ENCODE peak calls at places on chromosomes 13 and 19, in six cellular contexts. R is glutamatergic neuron; H is stimulated activated CD4-positive, alpha-beta T cell treated with anti-CD3 and anti-CD28 coated beads, Interleukin-1b, Interleukin-23, amount 100 ng/mL, for 24 hours; L is NCI-H748 treated with DMSO at 0.1 percent for 48 hours; O is neural crest cell; P is activated CD4-positive, CD25-positive, alpha-beta regulatory T cell treated with anti-CD3 and anti-CD28 coated beads, Interleukin-2, amount 50 U/mL, for 16 hours. I is an unnamed sample.

GRCh38 chr13:100347941-100348340 is 240.6 kb downstream of the GGACT start:
- DNase-seq in P (no peak), L (peak), O (no peak), H (no peak), R (no peak), I (no peak)

GRCh38 chr13:32911506-32911905 is 104.7 kb upstream of the KL start:
- DNase-seq in L (peak), R (no peak), P (no peak), H (no peak), O (no peak), I (peak)

GRCh38 chr19:55703790-55704215 is 28.8 kb downstream of the EPN1 start:
- DNase-seq in P (no peak), O (peak), H (peak), L (no peak), R (peak), I (no peak)

GRCh38 chr13:40672310-40673060 is 6.0 kb upstream of the FOXO1 start:
- DNase-seq in P (no peak), H (no peak), L (peak), O (no peak), R (no peak), I (no peak)

GRCh38 chr13:106230450-106230849 is 305.0 kb downstream of the EFNB2 start:
- DNase-seq in L (no peak), O (no peak), H (no peak), P (no peak), R (no peak), I (no peak)

GRCh38 chr13:46489586-46490023 is 63.4 kb upstream of the LRCH1 start:
- DNase-seq in P (no peak), L (no peak), H (no peak), R (no peak), O (no peak), I (no peak)

GRCh38 chr13:26011996-26012688 is 39.7 kb downstream of the SHISA2 start:
- DNase-seq in L (no peak), H (peak), P (peak), R (peak), O (no peak), I (no peak)

GRCh38 chr19:32333227-32333626 is 12.2 kb upstream of the ZNF507 start:
- DNase-seq in P (no peak), L (no peak), O (no peak), R (no peak), H (no peak), I (no peak)

GRCh38 chr13:43804461-43805070 is 17.8 kb upstream of the ENOX1 start:
- DNase-seq in H (no peak), R (no peak), O (peak), L (peak), P (no peak), I (no peak)

GRCh38 chr19:8484331-8484894 is 18.0 kb downstream of the PRAM1 start:
- DNase-seq in P (no peak), H (no peak), L (no peak), O (no peak), R (no peak), I (no peak)

GRCh38 chr13:36879218-36879938 is 40.7 kb downstream of the SMAD9 start:
- DNase-seq in O (no peak), P (no peak), H (no peak), L (no peak), R (no peak), I (no peak)

GRCh38 chr13:61927648-61928047 is 512.0 kb upstream of the PCDH20 start:
- DNase-seq in P (no peak), H (no peak), L (no peak), O (no peak), R (no peak), I (no peak)

GRCh38 chr13:68047889-68048288 is 817.8 kb upstream of the PCDH9 start:
- DNase-seq in P (no peak), L (no peak), H (no peak), R (no peak), O (no peak), I (no peak)

GRCh38 chr19:48784527-48784926 is 26.3 kb downstream of the BCAT2 start:
- DNase-seq in P (no peak), L (no peak), R (no peak), O (no peak), H (no peak), I (no peak)

GRCh38 chr19:52922841-52923781 is at the start of gene ZNF888:
- DNase-seq in L (peak), P (peak), R (peak), O (peak), H (peak), I (peak)

GRCh38 chr13:93762703-93763102 is 536.1 kb downstream of the GPC6 start:
- DNase-seq in O (no peak), R (no peak), P (no peak), H (no peak), L (no peak), I (no peak)

GRCh38 chr13:111941845-111942447 is 125.0 kb upstream of the SOX1 start:
- DNase-seq in O (no peak), H (no peak), R (no peak), P (no peak), L (no peak), I (no peak)

GRCh38 chr13:99660101-99660500 is 158.8 kb downstream of the TM9SF2 start:
- DNase-seq in O (no peak), R (no peak), H (no peak), L (peak), P (no peak), I (no peak)

GRCh38 chr19:34925278-34925855 is 1.3 kb upstream of the ZNF30 start:
- DNase-seq in R (no peak), O (no peak), H (no peak), P (no peak), L (no peak), I (no peak)

GRCh38 chr13:59877933-59878332 is 285.8 kb downstream of the DIAPH3 start:
- DNase-seq in O (no peak), P (no peak), H (no peak), R (no peak), L (no peak), I (no peak)

I was measured in WERI-Rb-1.